ENCODE peak calls at places on chromosomes 4 and X, in ten cellular contexts. S is Peyer's patch, F is transverse colon, Y is A549, Q is K562, A is H1, E is tibial nerve, B is endothelial cell of umbilical vein, G is stomach, L is upper lobe of left lung. Z is an unnamed sample.

GRCh38 chr4:32499176-32499575 is 1779.0 kb downstream of the PCDH7 start:
- DNase-seq in S (no peak), F (no peak), Y (no peak), E (no peak), B (no peak), L (no peak), A (no peak), Q (no peak), G (no peak), Z (no peak)

GRCh38 chr4:137994858-137995257 is 247.3 kb downstream of the SLC7A11 start:
- DNase-seq in G (no peak), B (no peak), A (no peak), E (no peak), F (no peak), L (no peak), Y (no peak), S (no peak), Q (no peak), Z (no peak)

GRCh38 chrX:32673193-32673592 is 538.2 kb downstream of the DMD start:
- DNase-seq in Q (no peak), A (no peak), S (no peak), L (no peak), E (no peak), F (no peak), B (peak), Y (peak), G (no peak), Z (no peak)

GRCh38 chr4:146182450-146182849 is 6.9 kb downstream of the LSM6 start:
- DNase-seq in E (no peak), B (no peak), G (no peak), A (no peak), S (no peak), L (no peak), Y (no peak), F (no peak), Q (no peak), Z (no peak)

GRCh38 chr4:8585186-8585585 is 5.0 kb downstream of the GPR78 start:
- DNase-seq in S (no peak), A (no peak), L (no peak), Q (no peak), G (no peak), F (no peak), E (no peak), Y (no peak), B (no peak), Z (no peak)

GRCh38 chr4:26459054-26459755 is 31.1 kb downstream of the CCKAR start:
- DNase-seq in E (no peak), A (peak), L (peak), S (no peak), B (peak), Q (peak), G (no peak), F (no peak), Y (peak), Z (no peak)

GRCh38 chrX:24282381-24283121 is 31.3 kb downstream of the SUPT20HL2 start:
- DNase-seq in A (no peak), F (no peak), G (no peak), L (no peak), Y (no peak), Q (no peak), B (no peak), E (no peak), S (no peak), Z (peak)

GRCh38 chr4:152321408-152321807 is 214.5 kb downstream of the FBXW7 start:
- DNase-seq in L (no peak), B (no peak), Y (no peak), A (no peak), F (no peak), E (no peak), S (no peak), G (no peak), Q (no peak), Z (no peak)

GRCh38 chrX:31500920-31501319 is 429.1 kb upstream of the FTHL17 start:
- DNase-seq in G (no peak), F (no peak), A (no peak), B (peak), Y (no peak), L (no peak), Q (no peak), S (no peak), E (no peak), Z (no peak)

GRCh38 chr4:173827707-173828106 is 297.7 kb upstream of the HAND2 start:
- DNase-seq in A (no peak), Y (no peak), E (no peak), F (no peak), L (no peak), S (no peak), B (no peak), G (no peak), Q (no peak), Z (no peak)

GRCh38 chr4:116688536-116688935 is 396.8 kb downstream of the TRAM1L1 start:
- DNase-seq in F (no peak), E (no peak), L (no peak), Y (no peak), B (no peak), S (no peak), A (no peak), Q (no peak), G (no peak), Z (no peak)

GRCh38 chrX:130714135-130714534 is 188.9 kb downstream of the ENOX2 start:
- DNase-seq in B (no peak), S (no peak), A (no peak), Y (no peak), L (no peak), Q (no peak), F (no peak), E (no peak), G (no peak), Z (peak)

GRCh38 chr4:8599657-8600056 is 7.1 kb downstream of the CPZ start:
- DNase-seq in B (no peak), L (peak), A (no peak), Y (peak), S (no peak), G (no peak), E (no peak), Q (peak), F (no peak), Z (no peak)

GRCh38 chrX:39736219-39737211 is 361.2 kb downstream of the BCOR start:
- DNase-seq in E (peak), L (peak), A (no peak), Y (peak), Q (no peak), B (peak), F (peak), G (peak), S (peak), Z (peak)

GRCh38 chr4:27429260-27429970 is 568.8 kb downstream of the STIM2 start:
- DNase-seq in E (no peak), L (no peak), B (no peak), Q (no peak), F (no peak), S (no peak), G (no peak), A (no peak), Y (no peak), Z (no peak)

GRCh38 chr4:5365071-5366008 is 314.1 kb downstream of the STK32B start:
- DNase-seq in A (peak), Q (no peak), B (peak), L (no peak), Y (peak), E (no peak), S (no peak), G (peak), F (peak), Z (peak)

GRCh38 chr4:144906181-144906895 is 191.7 kb downstream of the ANAPC10 start:
- DNase-seq in G (no peak), E (peak), F (no peak), Y (no peak), B (peak), L (no peak), Q (no peak), S (no peak), A (no peak), Z (no peak)

GRCh38 chr4:155667538-155668511 is 1.2 kb downstream of the GUCY1A1 start:
- DNase-seq in Q (no peak), E (no peak), L (peak), B (peak), G (no peak), S (peak), A (no peak), F (peak), Y (peak), Z (peak)

GRCh38 chrX:69546417-69546816 is 42.3 kb downstream of the NALF2 start:
- DNase-seq in S (no peak), L (no peak), Q (no peak), B (no peak), Y (no peak), E (no peak), A (no peak), G (no peak), F (no peak), Z (peak)

GRCh38 chrX:2654436-2655340 is 36.4 kb upstream of the CD99 start:
- DNase-seq in Q (no peak), A (no peak), B (no peak), F (peak), S (peak), L (no peak), E (no peak), Y (peak), G (peak), Z (peak)

GRCh38 chr4:38173935-38174334 is 213.7 kb downstream of the PTTG2 start:
- DNase-seq in S (no peak), F (no peak), Y (no peak), A (no peak), Q (no peak), G (no peak), L (no peak), E (no peak), B (no peak), Z (no peak)

GRCh38 chr4:153464068-153464467 is 2.1 kb upstream of the TMEM131L start:
- DNase-seq in G (no peak), F (no peak), E (no peak), Y (no peak), L (no peak), S (no peak), Q (no peak), A (no peak), B (peak), Z (no peak)

DNA sequence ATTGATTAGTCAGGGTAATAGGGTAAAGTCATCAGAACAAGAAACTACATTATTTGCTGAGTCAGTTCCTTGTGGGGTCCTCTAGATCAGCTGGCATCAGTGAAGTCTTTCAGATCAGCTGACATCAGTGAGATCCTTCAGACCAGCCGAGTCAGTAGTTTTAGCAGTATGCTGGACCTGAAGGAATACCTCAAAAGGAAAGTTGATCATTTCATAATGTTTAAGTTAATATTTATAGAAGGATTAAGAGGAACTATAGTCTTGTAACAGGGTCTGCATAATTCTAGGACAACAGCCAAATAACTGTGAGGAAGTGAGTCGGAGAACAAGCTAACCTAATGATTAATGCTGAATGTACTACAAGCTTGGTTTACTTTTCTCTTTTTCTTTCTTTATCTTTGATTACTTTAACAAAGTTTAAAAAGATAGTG is 958 bp upstream of the UGT2B7 start:
- DNase-seq in L (no peak), F (no peak), B (peak), G (no peak), Y (peak), E (no peak), A (no peak), S (peak), Q (no peak), Z (no peak)
- H3K27ac ChIP-seq in L (no peak), F (no peak), B (peak), G (no peak), Y (peak), E (no peak), A (no peak), S (no peak), Q (no peak), Z (peak)

GRCh38 chrX:103405009-103405333 is 28.6 kb downstream of the BEX3 start:
- DNase-seq in B (no peak), F (no peak), Y (no peak), S (no peak), A (no peak), Q (peak), E (no peak), L (no peak), G (no peak), Z (no peak)

GRCh38 chrX:103406256-103406655 is 29.9 kb downstream of the BEX3 start:
- DNase-seq in G (no peak), E (no peak), A (no peak), L (no peak), S (no peak), Q (no peak), B (no peak), Y (no peak), F (no peak), Z (no peak)

GRCh38 chrX:103400931-103401330 is 24.6 kb downstream of the BEX3 start:
- DNase-seq in E (no peak), A (no peak), S (no peak), B (no peak), Q (no peak), G (no peak), F (no peak), L (no peak), Y (no peak), Z (no peak)

GRCh38 chrX:103407776-103408175 is 31.4 kb downstream of the BEX3 start:
- DNase-seq in G (no peak), E (no peak), F (no peak), Y (no peak), B (no peak), L (no peak), S (no peak), A (no peak), Q (no peak), Z (no peak)

DNA sequence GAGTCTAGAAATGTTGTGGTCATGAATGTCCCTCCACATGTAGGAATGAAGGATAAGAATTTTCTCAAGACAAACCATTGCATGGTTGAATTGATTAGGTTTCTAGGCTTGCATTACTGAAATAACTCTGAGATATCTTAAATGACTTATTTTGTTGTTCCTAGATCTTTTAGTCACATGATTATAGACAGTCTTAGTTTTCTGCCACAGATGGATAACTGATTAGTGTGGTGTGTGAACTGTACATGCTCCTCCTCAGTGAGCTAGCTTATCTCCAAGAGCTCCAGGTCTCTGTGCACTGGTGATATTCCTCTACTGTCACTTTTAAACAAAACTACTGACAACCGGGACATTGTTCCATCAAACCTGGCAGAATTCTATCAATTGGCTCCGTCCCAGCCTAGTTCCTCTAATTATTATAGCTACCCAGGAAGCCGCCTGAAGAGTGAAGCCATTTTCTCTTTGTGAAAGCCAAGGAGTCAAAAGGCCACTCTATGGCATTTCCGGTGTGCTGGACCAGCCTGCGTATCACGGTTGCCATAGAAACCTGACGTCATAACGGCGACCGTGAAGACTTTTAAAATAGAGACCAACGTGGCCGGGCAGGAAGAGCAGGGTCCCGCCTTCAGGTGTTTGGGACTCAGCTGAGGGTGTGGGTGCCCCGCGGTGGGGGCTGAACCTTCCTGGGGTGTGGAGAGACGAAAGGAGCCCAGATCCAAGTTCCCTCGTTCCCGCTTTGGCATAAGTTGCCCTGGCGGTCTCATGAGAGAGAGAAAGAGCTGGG is 28.1 kb downstream of the BEX3 start:
- DNase-seq in Y (peak), Q (peak), E (peak), L (peak), B (peak), G (peak), A (peak), F (peak), S (peak), Z (peak)
- TF ChIP-seq POLR2A in Y (peak), Q (peak), E (peak), L (no peak), B (no peak), G (no peak), A (peak), F (no peak), S (no peak), Z (peak)

GRCh38 chr4:40369437-40370278 is 34.5 kb downstream of the CHRNA9 start:
- DNase-seq in L (no peak), B (no peak), A (no peak), F (peak), S (peak), G (no peak), E (no peak), Q (no peak), Y (no peak), Z (no peak)

GRCh38 chr4:40363382-40363920 is 28.3 kb downstream of the CHRNA9 start:
- DNase-seq in A (no peak), E (no peak), L (no peak), G (peak), Y (no peak), S (peak), F (peak), B (no peak), Q (no peak), Z (peak)

GRCh38 chr4:40361338-40361737 is 26.2 kb downstream of the CHRNA9 start:
- DNase-seq in Q (no peak), E (no peak), L (no peak), G (no peak), A (no peak), S (no peak), B (no peak), Y (no peak), F (no peak), Z (no peak)

GRCh38 chr4:40367451-40367850 is 32.3 kb downstream of the CHRNA9 start:
- DNase-seq in Y (no peak), Q (no peak), S (no peak), G (no peak), F (no peak), L (no peak), A (no peak), B (no peak), E (no peak), Z (no peak)

GRCh38 chr4:40363945-40364344 is 28.8 kb downstream of the CHRNA9 start:
- DNase-seq in A (no peak), S (no peak), Y (no peak), B (no peak), Q (no peak), F (no peak), E (no peak), L (no peak), G (no peak), Z (no peak)
- H3K27ac ChIP-seq in A (no peak), S (peak), Y (no peak), B (no peak), Q (no peak), F (peak), E (no peak), L (no peak), G (peak), Z (peak)

GRCh38 chrX:123732679-123733363 is at the start of gene THOC2:
- DNase-seq in Q (peak), B (peak), G (peak), S (peak), A (peak), E (peak), Y (peak), L (peak), F (peak), Z (peak)
- TF ChIP-seq POLR2A in Q (peak), B (peak), G (no peak), S (peak), A (peak), E (peak), Y (peak), L (no peak), F (peak), Z (peak)

GRCh38 chrX:7205037-7205577 is 57.2 kb upstream of the PUDP start:
- DNase-seq in L (no peak), A (no peak), E (no peak), Q (no peak), G (no peak), S (no peak), F (no peak), B (no peak), Y (no peak), Z (no peak)
- H3K27ac ChIP-seq in L (no peak), A (no peak), E (no peak), Q (no peak), G (no peak), S (no peak), F (no peak), B (no peak), Y (no peak), Z (no peak)

GRCh38 chr4:87150498-87151261 is 69.7 kb downstream of the KLHL8 start:
- DNase-seq in A (no peak), G (peak), E (peak), F (peak), B (peak), S (peak), L (no peak), Y (peak), Q (peak), Z (peak)
- TF ChIP-seq POLR2A in A (no peak), G (no peak), E (no peak), F (no peak), B (no peak), S (no peak), L (no peak), Y (no peak), Q (no peak), Z (no peak)

GRCh38 chr4:159446266-159446976 is 343.5 kb downstream of the RAPGEF2 start:
- DNase-seq in B (peak), S (peak), Q (peak), A (peak), E (peak), L (no peak), G (peak), Y (peak), F (peak), Z (peak)
- H3K27ac ChIP-seq in B (no peak), S (no peak), Q (no peak), A (no peak), E (no peak), L (no peak), G (no peak), Y (peak), F (no peak), Z (no peak)

DNA sequence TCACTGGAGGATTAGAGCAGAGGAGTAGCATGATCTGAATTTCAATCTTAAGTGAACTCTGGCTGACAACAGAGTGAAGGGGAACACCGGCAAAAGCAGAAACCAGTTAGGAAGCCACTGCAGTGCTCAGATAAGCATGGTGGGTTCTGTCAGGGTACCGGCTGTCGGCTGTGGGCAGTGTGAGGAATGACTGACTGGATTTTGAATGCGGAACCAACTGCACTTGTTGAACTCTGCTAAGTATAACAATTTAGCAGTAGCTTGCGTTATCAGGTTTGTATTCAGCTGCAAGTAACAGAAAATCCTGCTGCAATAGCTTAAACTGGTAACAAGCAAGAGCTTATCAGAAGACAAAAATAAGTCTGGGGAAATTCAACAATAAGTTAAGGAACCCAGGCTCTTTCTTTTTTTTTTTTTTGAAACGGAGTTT is 5.2 kb downstream of the HTT start:
- DNase-seq in L (no peak), B (no peak), S (no peak), A (no peak), F (no peak), Q (no peak), E (no peak), G (no peak), Y (no peak), Z (no peak)
- TF ChIP-seq POLR2A in L (no peak), B (no peak), S (no peak), A (no peak), F (no peak), Q (no peak), E (no peak), G (no peak), Y (no peak), Z (no peak)

DNA sequence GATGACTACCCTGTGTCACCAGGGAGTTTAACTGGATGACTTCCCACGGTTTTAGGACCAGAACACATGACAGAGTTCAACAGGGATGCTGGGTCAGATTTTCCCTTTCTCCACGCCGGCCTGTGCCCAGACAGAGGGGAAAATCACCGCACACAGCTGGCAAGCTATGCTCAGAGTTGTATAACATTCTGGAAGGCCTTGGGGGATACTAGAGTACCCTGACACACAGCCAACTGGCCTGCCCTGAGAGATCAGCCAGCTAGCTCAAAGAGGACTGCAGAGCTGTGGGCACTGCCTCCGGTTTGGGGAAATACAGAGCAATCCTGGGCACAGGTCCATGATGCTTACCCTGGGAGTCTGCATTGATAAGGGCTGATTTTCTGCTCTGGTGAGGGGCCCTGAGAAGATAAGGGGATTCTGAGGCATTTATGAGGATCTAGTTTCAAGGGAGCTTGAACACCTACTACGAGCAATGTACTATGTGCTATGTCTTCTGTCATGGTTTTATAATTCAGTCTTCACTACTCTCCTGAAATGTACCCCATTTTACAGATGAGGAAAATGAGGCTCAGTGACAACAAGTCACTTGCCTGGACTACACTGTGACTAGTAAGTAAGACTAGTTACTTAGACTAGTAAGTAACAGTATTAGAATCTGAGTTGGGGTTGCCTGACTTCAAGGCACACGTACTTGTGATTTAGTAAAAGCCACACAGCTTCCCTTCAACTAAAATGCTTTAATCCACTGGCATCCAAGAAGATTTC is 14.7 kb downstream of the C4orf54 start:
- DNase-seq in B (no peak), L (no peak), A (no peak), Q (no peak), S (no peak), E (peak), Y (no peak), G (no peak), F (no peak), Z (peak)
- H3K27ac ChIP-seq in B (no peak), L (no peak), A (no peak), Q (no peak), S (no peak), E (no peak), Y (no peak), G (no peak), F (no peak), Z (peak)

Z was measured in body of pancreas.